ENCODE peak calls at places on chromosome 19, in four cellular contexts. M, R, L and G are unnamed samples.

GRCh38 chr19:9818175-9818733 is 625 bp downstream of the FBXL12 start:
- DNase-seq in M (no peak), L (no peak), R (no peak), G (no peak)

GRCh38 chr19:10417598-10418280 is 2.6 kb upstream of the PDE4A start:
- DNase-seq in L (no peak), R (no peak), M (no peak), G (peak)

GRCh38 chr19:58544591-58545285 is 874 bp downstream of the TRIM28 start:
- DNase-seq in L (peak), R (no peak), M (peak), G (peak)

GRCh38 chr19:31110331-31110730 is 238.9 kb downstream of the TSHZ3 start:
- DNase-seq in M (peak), L (no peak), R (no peak), G (no peak)

GRCh38 chr19:45506246-45506990 is 861 bp upstream of the VASP start:
- DNase-seq in M (peak), R (peak), L (peak), G (peak)

GRCh38 chr19:49684251-49684982 is 5.0 kb upstream of the ADM5 start:
- DNase-seq in M (no peak), L (no peak), R (no peak), G (peak)

GRCh38 chr19:46614114-46614701 is 10.7 kb downstream of the PTGIR start:
- DNase-seq in M (peak), L (peak), R (no peak), G (peak)

GRCh38 chr19:5172859-5173577 is 167.6 kb downstream of the PTPRS start:
- DNase-seq in R (peak), L (no peak), M (no peak), G (no peak)

GRCh38 chr19:2289714-2290435 is 7.9 kb upstream of the PEAK3 start:
- DNase-seq in M (no peak), R (no peak), L (no peak), G (no peak)

GRCh38 chr19:22332924-22333323 is 46.7 kb downstream of the ZNF729 start:
- DNase-seq in M (no peak), L (no peak), R (no peak), G (no peak)

GRCh38 chr19:10773969-10774368 is 56.1 kb downstream of the DNM2 start:
- DNase-seq in R (no peak), M (no peak), L (no peak), G (no peak)

GRCh38 chr19:9850235-9850959 is 15.3 kb downstream of the PIN1 start:
- DNase-seq in R (no peak), L (no peak), M (no peak), G (no peak)

GRCh38 chr19:45677351-45678230 is 9.6 kb downstream of the GIPR start:
- DNase-seq in L (peak), M (peak), R (peak), G (peak)

GRCh38 chr19:45496349-45496953 is 396 bp downstream of the RTN2 start:
- DNase-seq in L (no peak), R (no peak), M (peak), G (no peak)

GRCh38 chr19:13794752-13795589 is at the start of gene ZSWIM4:
- DNase-seq in M (peak), L (peak), R (peak), G (peak)

GRCh38 chr19:47190167-47190727 is 40.8 kb downstream of the BBC3 start:
- DNase-seq in L (peak), R (peak), M (no peak), G (no peak)

GRCh38 chr19:48969276-48970138 is 4.4 kb downstream of the FTL start:
- DNase-seq in R (no peak), L (no peak), M (no peak), G (no peak)

GRCh38 chr19:51550848-51551672 is 19.6 kb upstream of the SIGLEC6 start:
- DNase-seq in M (no peak), L (no peak), R (no peak), G (no peak)

GRCh38 chr19:15790096-15790495 is 2.6 kb downstream of the OR10H5 start:
- DNase-seq in M (no peak), R (no peak), L (no peak), G (no peak)

GRCh38 chr19:55526216-55527196 is 10.4 kb downstream of the SBK2 start:
- DNase-seq in M (no peak), L (no peak), R (no peak), G (no peak)

GRCh38 chr19:7772752-7773291 is 9.8 kb downstream of the CLEC4M start:
- DNase-seq in M (no peak), L (no peak), R (no peak), G (no peak)

GRCh38 chr19:33953592-33953991 is 156.9 kb downstream of the KCTD15 start:
- DNase-seq in M (no peak), R (no peak), L (no peak), G (no peak)

GRCh38 chr19:15418112-15418587 is 638 bp downstream of the AKAP8L start:
- DNase-seq in L (no peak), R (no peak), M (no peak), G (no peak)

GRCh38 chr19:19170053-19170945 is at the start of gene MEF2B:
- DNase-seq in R (peak), M (peak), L (peak), G (peak)

GRCh38 chr19:38650911-38651584 is 3.6 kb downstream of the ACTN4 start:
- DNase-seq in L (no peak), M (no peak), R (no peak), G (peak)

GRCh38 chr19:32130241-32130753 is 215.1 kb upstream of the ZNF507 start:
- DNase-seq in R (no peak), M (no peak), L (no peak), G (no peak)

GRCh38 chr19:56085571-56086275 is 35.4 kb downstream of the ZNF787 start:
- DNase-seq in M (no peak), R (no peak), L (no peak), G (peak)

GRCh38 chr19:17777840-17778620 is 16.9 kb upstream of the B3GNT3 start:
- DNase-seq in R (no peak), L (peak), M (no peak), G (no peak)

GRCh38 chr19:11577451-11578341 is at the start of gene ACP5:
- DNase-seq in R (no peak), L (no peak), M (no peak), G (no peak)

GRCh38 chr19:17090501-17091074 is 15.0 kb downstream of the MYO9B start:
- DNase-seq in L (peak), R (no peak), M (no peak), G (no peak)

GRCh38 chr19:51712461-51713081 is 11.2 kb downstream of the HAS1 start:
- DNase-seq in R (no peak), L (no peak), M (no peak), G (peak)

GRCh38 chr19:45323671-45324081 is 1.0 kb upstream of the CKM start:
- DNase-seq in R (no peak), M (no peak), L (no peak), G (no peak)

GRCh38 chr19:39444598-39445257 is 654 bp upstream of the SUPT5H start:
- DNase-seq in L (no peak), R (no peak), M (no peak), G (no peak)

GRCh38 chr19:51948979-51949378 is 21.7 kb downstream of the ZNF613 start:
- DNase-seq in R (no peak), L (no peak), M (no peak), G (no peak)

GRCh38 chr19:18449552-18449951 is 11.6 kb upstream of the ISYNA1 start:
- DNase-seq in L (no peak), R (no peak), M (no peak), G (no peak)

GRCh38 chr19:20039203-20039723 is at the start of gene ZNF682:
- DNase-seq in M (peak), L (peak), R (peak), G (peak)